ENCODE peak calls at places on chromosome 22, in ten cellular contexts. X is fibroblast of pulmonary artery; N is lower leg skin; B is H4; C is activated naive CD4-positive, alpha-beta T cell treated with anti-CD3 and anti-CD28 coated beads, Interleukin-2, amount 50 U/mL, for 16 hours; E is kidney; L is pulmonary artery endothelial cell; W is AG04449; D is MCF 10A; T is GM20000. H is an unnamed sample.

GRCh38 chr22:34943830-34944229 is 122.1 kb upstream of the ISX start:
- DNase-seq in X (no peak), N (no peak), B (no peak), C (no peak), E (no peak), L (no peak), W (no peak), D (no peak), T (no peak), H (no peak)

GRCh38 chr22:29883831-29884139 is 811 bp downstream of the MTMR3 start:
- DNase-seq in X (no peak), N (no peak), B (no peak), C (no peak), E (no peak), L (no peak), W (no peak), D (no peak), T (no peak), H (no peak)

GRCh38 chr22:45179276-45180049 is 15.7 kb downstream of the NUP50 start:
- DNase-seq in X (no peak), N (peak), B (no peak), C (no peak), E (no peak), L (no peak), W (no peak), D (no peak), T (no peak), H (no peak)

GRCh38 chr22:34057726-34058125 is 137.4 kb upstream of the LARGE1 start:
- DNase-seq in X (no peak), N (no peak), B (no peak), C (no peak), E (no peak), L (no peak), W (no peak), D (no peak), T (no peak), H (no peak)

GRCh38 chr22:19723990-19724827 is 870 bp downstream of the GP1BB start:
- DNase-seq in X (peak), N (no peak), B (no peak), C (peak), E (no peak), L (no peak), W (no peak), D (no peak), T (peak), H (no peak)

GRCh38 chr22:26642465-26643367 is 14.7 kb upstream of the MIAT start:
- DNase-seq in X (no peak), N (no peak), B (no peak), C (peak), E (no peak), L (no peak), W (no peak), D (no peak), T (peak), H (no peak)

GRCh38 chr22:45246060-45246985 is 5.6 kb upstream of the KIAA0930 start:
- DNase-seq in X (peak), N (peak), B (peak), C (no peak), E (peak), L (peak), W (peak), D (peak), T (no peak), H (peak)

GRCh38 chr22:32830473-32830872 is 29.0 kb downstream of the TIMP3 start:
- DNase-seq in X (no peak), N (peak), B (no peak), C (no peak), E (peak), L (peak), W (no peak), D (no peak), T (no peak), H (no peak)

GRCh38 chr22:31442768-31443489 is 43.5 kb downstream of the DRG1 start:
- DNase-seq in X (no peak), N (no peak), B (no peak), C (no peak), E (no peak), L (no peak), W (no peak), D (no peak), T (no peak), H (no peak)

GRCh38 chr22:17773606-17774205 is 563 bp downstream of the BID start:
- DNase-seq in X (no peak), N (no peak), B (no peak), C (peak), E (no peak), L (no peak), W (no peak), D (peak), T (peak), H (no peak)

GRCh38 chr22:17412232-17412631 is 43.0 kb downstream of the CECR2 start:
- DNase-seq in X (no peak), N (no peak), B (no peak), C (no peak), E (no peak), L (no peak), W (no peak), D (no peak), T (no peak), H (no peak)

GRCh38 chr22:38401336-38402084 is 53.5 kb downstream of the KCNJ4 start:
- DNase-seq in X (no peak), N (peak), B (no peak), C (no peak), E (peak), L (no peak), W (no peak), D (no peak), T (no peak), H (no peak)

GRCh38 chr22:30405731-30406130 is 8.9 kb downstream of the SEC14L2 start:
- DNase-seq in X (no peak), N (no peak), B (no peak), C (no peak), E (no peak), L (no peak), W (no peak), D (no peak), T (no peak), H (no peak)

GRCh38 chr22:50313600-50313999 is 6.2 kb upstream of the PLXNB2 start:
- DNase-seq in X (no peak), N (no peak), B (no peak), C (no peak), E (peak), L (no peak), W (no peak), D (no peak), T (no peak), H (no peak)

GRCh38 chr22:22591348-22592299 is 32.6 kb upstream of the PRAME start:
- DNase-seq in X (no peak), N (peak), B (no peak), C (no peak), E (no peak), L (no peak), W (no peak), D (no peak), T (no peak), H (no peak)

GRCh38 chr22:25350551-25350971 is 131.1 kb downstream of the CRYBB2 start:
- DNase-seq in X (no peak), N (peak), B (no peak), C (no peak), E (peak), L (no peak), W (no peak), D (no peak), T (no peak), H (no peak)

GRCh38 chr22:43925433-43926348 is 2.1 kb downstream of the PNPLA3 start:
- DNase-seq in X (peak), N (no peak), B (peak), C (no peak), E (no peak), L (no peak), W (no peak), D (peak), T (no peak), H (no peak)

GRCh38 chr22:45903355-45904149 is 73.4 kb downstream of the WNT7B start:
- DNase-seq in X (peak), N (no peak), B (peak), C (no peak), E (no peak), L (no peak), W (peak), D (peak), T (no peak), H (no peak)

GRCh38 chr22:30036656-30037055 is 43.6 kb upstream of the HORMAD2 start:
- DNase-seq in X (no peak), N (peak), B (no peak), C (no peak), E (no peak), L (no peak), W (no peak), D (peak), T (no peak), H (no peak)

GRCh38 chr22:47042116-47042825 is 279.8 kb downstream of the TBC1D22A start:
- DNase-seq in X (no peak), N (no peak), B (no peak), C (no peak), E (peak), L (no peak), W (no peak), D (no peak), T (no peak), H (no peak)

GRCh38 chr22:29129644-29130201 is 56.9 kb downstream of the KREMEN1 start:
- DNase-seq in X (no peak), N (peak), B (no peak), C (no peak), E (no peak), L (no peak), W (no peak), D (no peak), T (no peak), H (no peak)

GRCh38 chr22:17266261-17266971 is 47.2 kb upstream of the ADA2 start:
- DNase-seq in X (no peak), N (no peak), B (no peak), C (no peak), E (peak), L (no peak), W (no peak), D (no peak), T (no peak), H (no peak)

GRCh38 chr22:19446603-19447387 is 716 bp downstream of the C22orf39 start:
- DNase-seq in X (peak), N (peak), B (no peak), C (no peak), E (no peak), L (no peak), W (no peak), D (no peak), T (no peak), H (no peak)

GRCh38 chr22:19292262-19293230 is 1.0 kb upstream of the CLTCL1 start:
- DNase-seq in X (peak), N (peak), B (no peak), C (peak), E (no peak), L (no peak), W (no peak), D (peak), T (no peak), H (peak)

GRCh38 chr22:27686534-27686933 is 115.0 kb downstream of the MN1 start:
- DNase-seq in X (peak), N (no peak), B (peak), C (no peak), E (peak), L (peak), W (no peak), D (peak), T (no peak), H (peak)

GRCh38 chr22:31451709-31452571 is 37.7 kb downstream of the EIF4ENIF1 start:
- DNase-seq in X (peak), N (no peak), B (peak), C (no peak), E (no peak), L (peak), W (peak), D (peak), T (peak), H (no peak)

GRCh38 chr22:19401483-19401882 is 30.1 kb downstream of the HIRA start:
- DNase-seq in X (no peak), N (no peak), B (no peak), C (no peak), E (no peak), L (no peak), W (no peak), D (no peak), T (no peak), H (no peak)

GRCh38 chr22:43658823-43659222 is 153.3 kb downstream of the EFCAB6 start:
- DNase-seq in X (no peak), N (no peak), B (no peak), C (no peak), E (no peak), L (no peak), W (no peak), D (no peak), T (no peak), H (no peak)

GRCh38 chr22:40046126-40046525 is 51.4 kb downstream of the FAM83F start:
- DNase-seq in X (no peak), N (no peak), B (no peak), C (peak), E (no peak), L (no peak), W (no peak), D (no peak), T (no peak), H (no peak)

GRCh38 chr22:30192427-30192826 is 54.1 kb downstream of the LIF start:
- DNase-seq in X (no peak), N (no peak), B (no peak), C (no peak), E (no peak), L (no peak), W (no peak), D (no peak), T (no peak), H (no peak)

GRCh38 chr22:18065256-18065655 is 12.5 kb upstream of the PEX26 start:
- DNase-seq in X (no peak), N (no peak), B (no peak), C (no peak), E (no peak), L (no peak), W (no peak), D (no peak), T (no peak), H (no peak)

GRCh38 chr22:39253427-39254070 is 8.8 kb upstream of the PDGFB start:
- DNase-seq in X (peak), N (no peak), B (peak), C (peak), E (peak), L (peak), W (peak), D (peak), T (peak), H (peak)

GRCh38 chr22:48500481-48501230 is 1327.0 kb downstream of the BRD1 start:
- DNase-seq in X (peak), N (no peak), B (peak), C (no peak), E (peak), L (no peak), W (peak), D (no peak), T (no peak), H (no peak)

GRCh38 chr22:31681625-31682345 is 19.8 kb upstream of the PISD start:
- DNase-seq in X (peak), N (no peak), B (no peak), C (no peak), E (no peak), L (no peak), W (no peak), D (no peak), T (no peak), H (no peak)

GRCh38 chr22:20062043-20062765 is 17.8 kb upstream of the DGCR8 start:
- DNase-seq in X (no peak), N (no peak), B (no peak), C (no peak), E (no peak), L (no peak), W (no peak), D (no peak), T (no peak), H (no peak)

GRCh38 chr22:31579835-31580242 is 82.2 kb downstream of the PISD start:
- DNase-seq in X (no peak), N (peak), B (no peak), C (no peak), E (no peak), L (no peak), W (no peak), D (no peak), T (no peak), H (no peak)

GRCh38 chr22:25542231-25542630 is 22.2 kb upstream of the GRK3 start:
- DNase-seq in X (no peak), N (no peak), B (no peak), C (no peak), E (no peak), L (no peak), W (no peak), D (no peak), T (no peak), H (no peak)

GRCh38 chr22:27556371-27556770 is 245.2 kb downstream of the MN1 start:
- DNase-seq in X (no peak), N (no peak), B (no peak), C (no peak), E (no peak), L (no peak), W (no peak), D (no peak), T (no peak), H (no peak)

GRCh38 chr22:38844661-38845367 is 986 bp upstream of the NPTXR start:
- DNase-seq in X (no peak), N (no peak), B (no peak), C (no peak), E (no peak), L (no peak), W (no peak), D (no peak), T (no peak), H (no peak)